ENCODE peak calls at places on chromosomes 7 and 10, in five cellular contexts. J is right cardiac atrium, V is PC-9, U is cardiac muscle cell, R is body of pancreas. W is an unnamed sample.

GRCh38 chr10:75398630-75399460 is 2.7 kb downstream of the ZNF503 start:
- DNase-seq in J (peak), V (peak), U (peak), R (peak), W (no peak)

GRCh38 chr7:19117081-19117869 is at the start of gene TWIST1:
- DNase-seq in J (peak), V (peak), U (peak), R (no peak), W (peak)

GRCh38 chr7:7414776-7415603 is 120.7 kb downstream of the COL28A1 start:
- DNase-seq in J (no peak), V (peak), U (no peak), R (no peak), W (no peak)

GRCh38 chr7:140159487-140159886 is 17.3 kb downstream of the KDM7A start:
- DNase-seq in J (no peak), V (no peak), U (no peak), R (no peak), W (no peak)

GRCh38 chr7:57404343-57404966 is 45.5 kb upstream of the ZNF716 start:
- DNase-seq in J (peak), V (no peak), U (no peak), R (peak), W (no peak)

GRCh38 chr10:8473205-8473604 is 418.7 kb downstream of the GATA3 start:
- DNase-seq in J (no peak), V (no peak), U (no peak), R (no peak), W (no peak)

GRCh38 chr10:93701903-93702277 is 502 bp downstream of the FRA10AC1 start:
- DNase-seq in J (no peak), V (no peak), U (peak), R (peak), W (peak)

GRCh38 chr10:61896854-61897661 is 4.4 kb upstream of the ARID5B start:
- DNase-seq in J (peak), V (no peak), U (peak), R (peak), W (peak)

GRCh38 chr10:93149761-93150160 is 76.1 kb downstream of the CYP26A1 start:
- DNase-seq in J (no peak), V (no peak), U (no peak), R (no peak), W (no peak)

GRCh38 chr7:134701272-134701671 is 54.6 kb downstream of the BPGM start:
- DNase-seq in J (no peak), V (no peak), U (no peak), R (no peak), W (no peak)

GRCh38 chr7:95723583-95724180 is 48.7 kb upstream of the DYNC1I1 start:
- DNase-seq in J (peak), V (no peak), U (peak), R (peak), W (peak)

GRCh38 chr7:982511-983181 is at the start of gene CYP2W1:
- DNase-seq in J (peak), V (no peak), U (no peak), R (no peak), W (no peak)
- H3K27ac ChIP-seq in J (no peak), V (no peak), U (no peak), R (no peak), W (no peak)

DNA sequence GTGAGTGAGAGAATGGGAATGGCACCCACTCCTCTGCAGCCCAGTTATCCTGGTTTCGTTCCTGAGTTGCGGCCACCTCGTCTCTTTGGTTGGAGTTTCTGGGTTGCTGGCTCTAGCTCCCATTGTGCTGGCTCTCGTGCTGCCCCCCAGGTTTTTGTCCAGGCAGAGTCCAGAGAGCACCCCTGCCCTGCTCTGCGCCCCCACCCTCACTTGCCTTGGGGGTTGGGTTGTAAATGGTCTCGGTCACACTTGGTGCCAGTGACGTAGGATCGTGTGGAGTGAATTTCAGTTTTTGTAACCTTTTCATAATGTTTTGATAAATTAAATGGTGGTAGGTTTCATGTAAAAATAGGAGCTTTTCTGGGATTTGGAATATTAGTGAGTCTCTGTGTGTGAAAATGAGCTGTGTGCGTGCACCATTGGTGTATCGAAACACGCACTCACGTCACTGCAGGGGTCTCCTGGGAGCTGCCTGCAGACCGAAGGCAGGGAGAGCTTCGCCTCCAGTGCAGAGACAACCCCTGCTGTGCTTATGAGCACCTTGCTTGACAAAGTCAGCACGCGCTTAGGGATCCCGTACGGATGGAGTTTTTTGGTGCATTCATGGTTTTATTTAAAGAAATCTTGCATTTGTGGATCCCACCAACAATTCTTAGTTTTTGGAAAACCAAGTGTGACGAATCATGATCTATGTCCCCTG is 32.9 kb downstream of the PFKP start:
- DNase-seq in J (no peak), V (no peak), U (no peak), R (no peak), W (no peak)
- H3K27ac ChIP-seq in J (no peak), V (no peak), U (peak), R (no peak), W (peak)

GRCh38 chr10:57694956-57695605 is 572.6 kb downstream of the IPMK start:
- DNase-seq in J (no peak), V (no peak), U (no peak), R (no peak), W (no peak)
- H3K27ac ChIP-seq in J (no peak), V (no peak), U (no peak), R (no peak), W (no peak)

GRCh38 chr7:84277628-84278224 is 83.1 kb upstream of the SEMA3A start:
- DNase-seq in J (no peak), V (no peak), U (no peak), R (no peak), W (no peak)

GRCh38 chr7:84271550-84271949 is 77.0 kb upstream of the SEMA3A start:
- DNase-seq in J (no peak), V (no peak), U (no peak), R (no peak), W (no peak)

DNA sequence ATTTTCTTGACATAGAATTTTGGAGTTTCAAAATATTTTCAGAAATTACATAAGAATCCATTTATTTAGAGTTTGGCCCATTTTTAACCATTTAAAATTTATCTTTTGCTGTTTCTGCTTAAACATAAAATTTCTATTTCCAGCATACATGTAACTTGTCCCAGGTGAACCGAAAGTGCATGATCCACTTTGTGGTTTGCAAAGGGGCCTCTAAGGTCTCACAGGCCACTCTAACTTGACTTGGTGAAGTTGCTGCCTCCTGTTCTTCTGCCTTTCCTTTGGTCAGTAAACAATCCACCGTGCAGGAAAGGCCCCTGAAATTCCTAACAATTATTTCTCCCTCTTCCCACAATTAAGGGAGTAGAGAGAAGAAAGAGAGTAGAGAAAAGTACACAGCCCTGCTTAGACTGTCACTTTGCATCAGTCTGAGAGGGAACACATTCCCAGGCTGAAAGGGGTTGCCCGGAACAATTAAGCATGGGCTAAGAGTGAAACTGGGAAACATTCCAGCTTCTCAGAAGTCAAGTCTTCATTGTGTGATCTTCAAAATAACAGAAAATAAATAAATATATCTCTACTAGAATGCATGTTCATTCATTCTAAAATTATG is 79.5 kb upstream of the SEMA3A start:
- DNase-seq in J (no peak), V (no peak), U (peak), R (no peak), W (no peak)
- H3K27ac ChIP-seq in J (no peak), V (no peak), U (peak), R (no peak), W (no peak)

DNA sequence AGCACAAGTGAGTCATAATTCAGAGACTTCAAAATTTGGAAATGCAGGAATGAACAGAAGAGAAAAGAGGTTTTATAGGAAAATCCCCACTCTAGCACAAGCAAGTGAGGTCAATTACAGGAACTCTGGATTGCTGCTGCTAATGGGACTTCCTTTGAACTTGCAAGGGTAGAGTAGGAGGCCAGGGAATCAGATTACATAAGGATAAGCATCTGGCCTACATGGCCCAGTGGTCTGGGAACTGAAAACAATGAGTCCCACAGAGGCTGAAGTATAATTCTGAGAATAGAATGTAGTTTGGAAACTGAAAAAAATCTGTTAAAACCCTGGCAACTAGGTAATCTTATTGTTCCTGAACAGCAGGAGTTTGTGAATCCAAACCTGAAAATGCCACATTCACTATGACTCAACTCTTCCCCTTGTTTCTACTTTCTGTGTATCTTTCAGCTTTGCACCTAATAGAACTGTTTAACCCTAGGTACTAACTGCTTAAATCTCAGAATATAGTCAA is 66.5 kb downstream of the CTNNA3 start:
- DNase-seq in J (no peak), V (no peak), U (peak), R (no peak), W (no peak)
- H3K27ac ChIP-seq in J (no peak), V (no peak), U (peak), R (no peak), W (no peak)

DNA sequence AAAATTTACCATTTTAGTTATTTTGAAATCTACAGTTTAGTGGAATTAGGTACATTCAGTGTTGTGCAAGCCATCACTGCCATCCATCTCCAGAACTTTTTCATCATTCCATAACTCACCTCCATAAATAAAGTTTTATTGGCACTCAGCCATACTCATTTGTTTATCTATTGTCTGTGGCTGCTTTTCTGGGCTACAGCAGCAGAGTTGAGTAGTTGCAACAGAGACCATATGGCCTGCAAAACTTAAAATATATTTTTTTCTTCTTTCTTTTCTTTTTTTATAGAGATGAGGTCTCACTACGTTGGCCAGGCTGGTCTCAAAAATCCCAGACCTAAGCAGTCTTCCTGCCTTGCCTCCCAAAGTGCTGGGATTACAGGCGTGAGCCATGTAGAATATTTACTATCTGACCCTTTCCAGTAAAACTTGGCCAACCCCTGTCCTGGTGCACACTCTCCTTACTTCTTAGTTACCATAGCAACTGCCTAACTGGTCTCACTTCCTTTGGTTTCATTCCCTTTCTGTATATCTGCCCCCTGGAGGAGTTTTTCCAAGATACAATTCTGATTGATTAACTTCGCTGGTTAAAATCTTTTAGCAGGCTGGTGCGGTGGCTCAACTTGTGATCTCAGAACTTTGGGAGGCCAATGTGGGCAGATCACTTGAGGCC is 133.2 kb downstream of the CUX1 start:
- DNase-seq in J (no peak), V (no peak), U (no peak), R (no peak), W (no peak)
- H3K27ac ChIP-seq in J (no peak), V (no peak), U (no peak), R (no peak), W (peak)

GRCh38 chr7:130290745-130291144 is 2.2 kb upstream of the CPA4 start:
- DNase-seq in J (no peak), V (peak), U (no peak), R (peak), W (no peak)
- H3K27ac ChIP-seq in J (no peak), V (no peak), U (no peak), R (peak), W (peak)

DNA sequence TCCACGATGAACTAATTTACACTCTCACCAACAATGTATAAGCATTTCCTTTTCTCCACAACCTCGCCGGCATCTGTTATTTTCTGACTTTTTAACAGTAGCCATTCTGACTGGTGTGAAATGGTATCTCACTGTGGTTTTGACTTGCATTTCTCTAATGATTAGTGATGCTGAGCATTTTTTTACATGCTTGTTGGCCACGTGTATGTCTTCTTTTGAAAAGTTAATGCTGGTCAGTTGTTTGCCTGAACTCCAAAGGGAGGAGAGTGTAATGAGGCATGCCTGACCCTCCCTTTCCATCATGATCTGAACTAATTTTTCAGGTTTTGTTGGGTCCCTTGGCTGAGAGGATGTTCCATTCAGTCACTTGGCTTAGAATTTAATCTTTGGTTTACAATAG is 50.7 kb upstream of the SVIL start:
- DNase-seq in J (no peak), V (no peak), U (no peak), R (no peak), W (no peak)
- H3K27ac ChIP-seq in J (no peak), V (no peak), U (no peak), R (no peak), W (no peak)